ENCODE peak calls at places on chromosomes 1 and 21, in ten cellular contexts. N is CD8-positive, alpha-beta memory T cell; T is CD4-positive, CD25-positive, alpha-beta regulatory T cell; F is cardiac fibroblast; E is heart left ventricle; B is HFF-Myc; G is HCT116; X is cardiac muscle cell; A is A549; C is foreskin fibroblast. M is an unnamed sample.

GRCh38 chr1:44786138-44786840 is 1.7 kb downstream of the BEST4 start:
- DNase-seq in B (no peak), G (peak), X (peak), T (peak), E (peak), A (peak), C (peak), N (peak), F (peak), M (no peak)

GRCh38 chr1:34858901-34859441 is 578 bp downstream of the SMIM12 start:
- DNase-seq in T (peak), N (peak), E (no peak), A (no peak), X (peak), B (no peak), F (peak), C (peak), G (no peak), M (no peak)

GRCh38 chr1:169741666-169742394 is 8.0 kb upstream of the SELE start:
- DNase-seq in C (peak), B (peak), G (no peak), T (no peak), X (peak), N (no peak), E (no peak), F (peak), A (no peak), M (peak)

GRCh38 chr1:161020573-161021167 is at the start of gene F11R:
- DNase-seq in N (no peak), G (no peak), X (peak), E (no peak), T (no peak), C (peak), F (peak), A (peak), B (no peak), M (no peak)

GRCh38 chr1:21436488-21437340 is 3.2 kb upstream of the NBPF3 start:
- DNase-seq in X (no peak), F (no peak), B (no peak), N (no peak), G (no peak), C (peak), E (no peak), T (no peak), A (no peak), M (no peak)

GRCh38 chr1:65399003-65399402 is 21.5 kb upstream of the LEPR start:
- DNase-seq in X (no peak), E (no peak), C (no peak), B (no peak), F (no peak), A (no peak), T (no peak), G (no peak), N (no peak), M (no peak)

GRCh38 chr21:38310619-38311018 is 53.8 kb downstream of the KCNJ15 start:
- DNase-seq in F (peak), X (peak), B (no peak), A (peak), C (peak), N (no peak), G (no peak), E (no peak), T (no peak), M (peak)

GRCh38 chr21:45262041-45262581 is 25.6 kb downstream of the POFUT2 start:
- DNase-seq in A (no peak), T (no peak), C (no peak), B (no peak), E (no peak), G (no peak), F (no peak), X (no peak), N (no peak), M (no peak)

GRCh38 chr1:28417441-28418277 is 48.1 kb downstream of the PHACTR4 start:
- DNase-seq in T (no peak), X (peak), G (peak), A (peak), C (peak), F (peak), B (no peak), N (no peak), E (no peak), M (peak)

GRCh38 chr1:6278263-6278662 is 17.4 kb upstream of the GPR153 start:
- DNase-seq in F (no peak), C (peak), N (no peak), T (no peak), X (no peak), E (no peak), B (no peak), G (no peak), A (no peak), M (no peak)

GRCh38 chr1:212691561-212692071 is 8.0 kb downstream of the BATF3 start:
- DNase-seq in C (no peak), F (no peak), T (no peak), B (no peak), X (no peak), G (no peak), E (no peak), N (no peak), A (no peak), M (no peak)

GRCh38 chr1:53137729-53138128 is 4.7 kb downstream of the SLC1A7 start:
- DNase-seq in E (no peak), X (no peak), B (no peak), G (peak), N (no peak), T (no peak), C (no peak), A (peak), F (no peak), M (no peak)

GRCh38 chr1:201171063-201172036 is 17.1 kb upstream of the TMEM9 start:
- DNase-seq in B (no peak), A (peak), G (peak), E (peak), C (peak), F (peak), X (peak), N (peak), T (peak), M (no peak)

GRCh38 chr1:201376464-201377374 is 761 bp downstream of the TNNT2 start:
- DNase-seq in E (no peak), X (peak), A (peak), N (no peak), B (peak), C (peak), G (peak), T (no peak), F (peak), M (no peak)

GRCh38 chr21:46603228-46603627 is 1.7 kb downstream of the S100B start:
- DNase-seq in T (no peak), B (no peak), G (no peak), A (no peak), N (no peak), F (no peak), E (no peak), C (peak), X (no peak), M (no peak)
- H3K4me3 ChIP-seq in T (no peak), B (no peak), G (no peak), A (no peak), N (no peak), F (no peak), E (no peak), C (no peak), X (no peak), M (no peak)

DNA sequence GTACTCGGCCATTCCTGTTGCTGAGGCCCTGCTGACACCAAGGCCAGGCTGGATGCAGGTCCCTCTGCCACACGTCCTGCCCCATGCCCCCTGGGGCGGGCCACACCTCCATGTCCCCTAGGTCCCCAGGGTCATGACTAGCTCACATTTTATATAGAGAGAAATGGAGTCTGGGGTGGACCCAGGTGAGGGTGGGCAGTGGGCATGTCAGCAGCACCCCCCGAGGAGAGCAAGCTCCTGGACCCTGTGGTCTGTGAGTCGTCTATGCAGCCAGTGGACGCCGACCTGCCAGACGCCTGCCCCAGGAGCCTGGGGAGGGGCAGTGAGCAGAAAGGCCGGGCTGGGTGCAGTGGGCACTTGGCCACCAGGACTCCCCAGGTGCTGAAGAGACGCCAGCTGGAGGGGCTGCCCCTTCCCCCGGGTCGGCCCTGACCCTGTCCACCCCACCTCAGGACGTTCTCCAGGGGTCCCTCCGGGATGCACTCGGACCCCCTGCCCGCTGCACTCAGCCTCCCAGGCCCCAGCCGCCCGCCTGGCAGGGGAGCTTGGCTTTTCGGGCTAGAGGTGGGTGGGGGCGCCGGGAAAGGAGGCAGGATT is 15.9 kb downstream of the SAMD11 start:
- DNase-seq in G (no peak), T (no peak), N (no peak), E (no peak), C (no peak), A (no peak), B (no peak), X (no peak), F (no peak), M (no peak)
- H3K4me3 ChIP-seq in G (no peak), T (no peak), N (no peak), E (peak), C (no peak), A (peak), B (no peak), X (no peak), F (no peak), M (no peak)

DNA sequence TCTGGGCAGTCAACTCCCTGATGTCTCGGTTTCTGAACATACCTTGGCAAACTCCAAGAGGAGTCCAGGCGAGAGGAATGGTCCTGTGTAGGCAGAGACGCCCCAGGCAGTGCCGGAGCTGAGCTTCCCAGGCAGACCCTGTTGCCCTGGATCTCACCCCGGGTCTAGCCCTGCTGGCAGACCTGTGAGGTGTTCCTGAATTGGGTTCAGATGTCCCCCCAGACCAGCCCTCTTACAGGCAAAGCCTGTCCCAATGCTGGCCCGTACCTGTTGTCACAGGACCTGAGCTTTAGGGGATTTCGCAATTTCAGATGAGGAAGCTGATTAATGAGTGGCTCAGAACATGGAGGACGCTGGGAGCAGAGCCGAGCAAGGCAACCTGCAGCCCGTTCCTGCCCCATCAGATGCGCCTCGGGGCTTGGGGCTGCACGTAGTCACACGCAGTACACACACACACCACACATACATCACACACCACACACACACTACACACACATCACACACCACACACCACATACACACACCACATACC is 38.5 kb upstream of the PDE9A start:
- DNase-seq in C (peak), F (no peak), G (no peak), N (peak), X (no peak), A (peak), T (no peak), B (no peak), E (no peak), M (no peak)
- H3K4me3 ChIP-seq in C (no peak), F (no peak), G (no peak), N (peak), X (no peak), A (no peak), T (peak), B (no peak), E (no peak), M (no peak)

GRCh38 chr1:42966688-42967609 is 8.3 kb upstream of the SLC2A1 start:
- DNase-seq in G (peak), X (peak), E (no peak), C (peak), B (peak), A (peak), F (peak), T (no peak), N (no peak), M (peak)
- H3K4me3 ChIP-seq in G (peak), X (no peak), E (no peak), C (no peak), B (no peak), A (no peak), F (no peak), T (no peak), N (no peak), M (no peak)

GRCh38 chr1:63988941-63989340 is 214.5 kb upstream of the UBE2U start:
- DNase-seq in F (no peak), E (no peak), C (no peak), T (no peak), B (no peak), A (no peak), X (no peak), N (no peak), G (no peak), M (no peak)

GRCh38 chr1:63994636-63995035 is 208.8 kb upstream of the UBE2U start:
- DNase-seq in T (no peak), C (no peak), F (no peak), A (no peak), X (no peak), E (no peak), G (no peak), N (no peak), B (no peak), M (no peak)

GRCh38 chr1:63987014-63987630 is 213.3 kb downstream of the ROR1 start:
- DNase-seq in E (no peak), X (peak), F (peak), B (no peak), G (no peak), N (no peak), C (peak), T (no peak), A (no peak), M (no peak)

GRCh38 chr1:63991685-63992084 is 211.7 kb upstream of the UBE2U start:
- DNase-seq in C (no peak), A (no peak), F (no peak), G (no peak), X (no peak), N (no peak), B (no peak), T (no peak), E (no peak), M (no peak)
- H3K4me3 ChIP-seq in C (no peak), A (no peak), F (no peak), G (no peak), X (no peak), N (no peak), B (no peak), T (no peak), E (no peak), M (no peak)

GRCh38 chr1:241357366-241358305 is 631 bp upstream of the RGS7 start:
- DNase-seq in E (no peak), B (no peak), G (no peak), X (peak), T (no peak), A (no peak), C (peak), N (no peak), F (peak), M (no peak)
- H3K4me3 ChIP-seq in E (peak), B (peak), G (no peak), X (peak), T (no peak), A (peak), C (peak), N (no peak), F (peak), M (peak)

GRCh38 chr1:237613984-237614383 is 276.7 kb downstream of the ZP4 start:
- DNase-seq in X (no peak), A (peak), N (no peak), E (no peak), F (no peak), B (no peak), T (no peak), G (no peak), C (no peak), M (no peak)

GRCh38 chr1:237608433-237608832 is 282.3 kb downstream of the ZP4 start:
- DNase-seq in X (no peak), G (no peak), F (no peak), N (no peak), B (no peak), T (no peak), E (no peak), C (no peak), A (no peak), M (no peak)

DNA sequence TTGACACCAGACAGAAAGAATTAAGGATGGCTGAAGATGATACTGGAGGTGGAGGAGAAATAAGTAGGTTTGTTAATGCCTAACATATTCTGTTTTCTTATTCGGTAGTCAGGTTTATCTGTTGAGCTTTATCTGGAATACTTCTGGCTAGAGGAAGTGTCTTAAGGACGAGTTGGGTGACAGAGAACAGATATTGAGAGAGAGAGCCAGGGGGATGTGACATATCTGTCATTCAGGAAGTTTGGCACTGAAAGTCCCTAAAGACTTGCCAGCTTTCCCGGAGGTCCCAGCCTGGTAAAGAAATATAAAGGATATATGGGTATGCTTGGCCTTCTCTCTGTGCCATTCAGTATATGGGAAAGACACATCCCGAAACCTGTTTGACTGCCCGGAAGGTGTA is 280.6 kb downstream of the ZP4 start:
- DNase-seq in C (no peak), T (no peak), B (no peak), G (no peak), E (no peak), X (no peak), A (no peak), N (no peak), F (no peak), M (no peak)
- H3K4me3 ChIP-seq in C (no peak), T (no peak), B (no peak), G (no peak), E (no peak), X (no peak), A (no peak), N (no peak), F (no peak), M (no peak)

DNA sequence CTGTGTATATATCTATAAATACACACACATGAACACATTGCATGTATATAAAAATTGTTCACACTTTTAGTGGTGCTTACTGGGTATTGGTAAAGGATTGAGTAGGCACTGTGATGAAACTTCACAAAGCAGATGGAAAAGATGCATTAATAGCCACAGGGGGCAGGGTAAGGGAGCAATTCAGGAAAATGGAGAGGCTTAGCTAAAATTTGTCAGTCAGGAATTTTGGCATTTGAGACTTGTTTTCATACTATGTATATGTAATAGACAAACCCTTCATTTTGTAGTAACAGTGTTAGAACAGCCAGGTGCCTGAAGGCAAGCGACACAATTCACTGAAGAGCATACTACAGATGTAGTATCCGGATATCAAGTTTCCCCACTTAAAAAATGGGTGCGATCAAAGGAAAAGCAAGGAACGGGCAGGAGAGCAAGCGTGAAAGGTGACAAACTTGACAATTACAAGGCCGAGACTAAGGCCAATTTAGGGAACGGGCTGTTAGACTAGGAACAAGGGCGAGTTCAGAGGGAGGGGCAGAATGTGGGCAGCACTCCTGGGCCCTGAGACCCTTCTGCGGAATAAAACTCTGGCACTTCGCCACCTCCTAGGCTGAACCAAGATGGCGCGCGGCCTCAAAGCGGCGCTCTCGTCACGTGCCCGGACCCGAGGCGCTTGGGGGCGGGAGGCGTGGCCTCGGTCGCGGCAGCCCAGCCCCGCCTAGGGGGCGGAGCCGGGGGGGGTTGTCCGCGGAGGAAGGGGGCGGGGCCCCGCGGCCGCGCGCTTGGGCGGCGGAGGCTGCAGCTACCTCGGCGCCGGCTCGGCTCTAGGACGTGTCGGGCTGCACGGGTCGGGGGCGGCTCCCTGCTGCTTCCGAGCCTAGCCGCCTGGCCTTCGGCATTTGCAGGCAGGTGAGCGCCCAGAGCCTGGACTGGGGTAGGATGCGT is at the start of gene PPFIA4:
- DNase-seq in G (peak), A (peak), C (peak), T (peak), F (peak), N (peak), B (no peak), X (peak), E (peak), M (peak)
- H3K4me3 ChIP-seq in G (peak), A (peak), C (peak), T (peak), F (peak), N (peak), B (peak), X (peak), E (peak), M (peak)

GRCh38 chr1:115086176-115086830 is 3.0 kb downstream of the TSPAN2 start:
- DNase-seq in C (no peak), X (no peak), F (no peak), N (no peak), T (no peak), G (no peak), E (no peak), B (no peak), A (no peak), M (no peak)
- H3K4me3 ChIP-seq in C (no peak), X (no peak), F (no peak), N (no peak), T (no peak), G (no peak), E (no peak), B (no peak), A (no peak), M (no peak)

GRCh38 chr1:26165126-26165892 is 3.5 kb downstream of the C1orf232 start:
- DNase-seq in B (no peak), G (no peak), E (no peak), A (no peak), C (no peak), F (no peak), N (no peak), X (no peak), T (no peak), M (no peak)
- H3K4me3 ChIP-seq in B (no peak), G (no peak), E (no peak), A (no peak), C (no peak), F (no peak), N (no peak), X (no peak), T (no peak), M (no peak)